ENCODE peak calls at places on chromosomes 1 and 21, in eight cellular contexts. Y is CD4-positive, CD25-positive, alpha-beta regulatory T cell; O is stomach; H is PC-9; C is left ventricle myocardium inferior; X is kidney epithelial cell; B is aorta; P is SJSA1. S is an unnamed sample.

GRCh38 chr1:44313265-44313918 is 41.7 kb downstream of the ERI3 start:
- DNase-seq in Y (no peak), O (no peak), H (no peak), C (no peak), X (no peak), B (no peak), P (no peak), S (no peak)

GRCh38 chr1:213376862-213377372 is 325.9 kb downstream of the RPS6KC1 start:
- DNase-seq in Y (no peak), O (no peak), H (no peak), C (no peak), X (peak), B (no peak), P (no peak), S (peak)

GRCh38 chr1:166865931-166866330 is 10.1 kb downstream of the TADA1 start:
- DNase-seq in Y (no peak), O (no peak), H (no peak), C (no peak), X (no peak), B (no peak), P (no peak), S (no peak)

GRCh38 chr1:239354211-239354610 is 32.2 kb upstream of the CHRM3 start:
- DNase-seq in Y (no peak), O (no peak), H (no peak), C (no peak), X (no peak), B (no peak), P (no peak), S (no peak)

GRCh38 chr1:60699304-60699703 is 383.1 kb upstream of the NFIA start:
- DNase-seq in Y (no peak), O (no peak), H (no peak), C (no peak), X (no peak), B (no peak), P (no peak), S (peak)

GRCh38 chr1:26220199-26220912 is 13.6 kb upstream of the CEP85 start:
- DNase-seq in Y (no peak), O (no peak), H (no peak), C (no peak), X (no peak), B (peak), P (no peak), S (no peak)

GRCh38 chr1:6467224-6467623 is 1.3 kb upstream of the TNFRSF25 start:
- DNase-seq in Y (no peak), O (no peak), H (no peak), C (no peak), X (no peak), B (no peak), P (no peak), S (no peak)

GRCh38 chr21:34614443-34614692 is 545 bp downstream of the RCAN1 start:
- DNase-seq in Y (no peak), O (no peak), H (no peak), C (no peak), X (no peak), B (peak), P (no peak), S (no peak)

GRCh38 chr1:10980841-10981727 is 31.4 kb upstream of the TARDBP start:
- DNase-seq in Y (no peak), O (no peak), H (no peak), C (peak), X (no peak), B (no peak), P (no peak), S (no peak)

GRCh38 chr1:63859480-63860275 is 85.9 kb downstream of the ROR1 start:
- DNase-seq in Y (no peak), O (no peak), H (no peak), C (no peak), X (no peak), B (no peak), P (no peak), S (no peak)

DNA sequence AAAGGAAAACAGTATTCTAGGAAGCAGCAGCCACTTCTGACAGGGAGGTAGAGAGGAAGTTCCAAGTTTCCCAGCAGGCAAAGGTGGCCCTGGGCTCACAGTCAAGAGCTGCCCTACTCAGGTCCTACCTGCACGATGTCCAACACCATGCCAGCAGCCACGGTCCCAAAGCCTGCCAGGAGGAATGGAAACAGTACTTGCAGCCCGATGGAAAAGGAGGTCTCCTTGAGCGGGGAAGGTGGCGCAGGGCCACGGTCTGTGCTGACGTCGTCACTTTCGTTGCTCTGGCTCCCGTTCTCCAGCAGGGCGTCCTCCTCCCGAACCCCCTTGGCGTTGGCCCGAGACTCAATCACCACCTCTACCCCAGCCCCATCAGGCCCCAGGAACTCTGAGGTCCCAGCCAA is 3.1 kb downstream of the SLC41A1 start:
- DNase-seq in Y (no peak), O (no peak), H (no peak), C (peak), X (no peak), B (no peak), P (no peak), S (no peak)
- H3K4me3 ChIP-seq in Y (peak), O (no peak), H (no peak), C (peak), X (no peak), B (peak), P (no peak), S (no peak)

DNA sequence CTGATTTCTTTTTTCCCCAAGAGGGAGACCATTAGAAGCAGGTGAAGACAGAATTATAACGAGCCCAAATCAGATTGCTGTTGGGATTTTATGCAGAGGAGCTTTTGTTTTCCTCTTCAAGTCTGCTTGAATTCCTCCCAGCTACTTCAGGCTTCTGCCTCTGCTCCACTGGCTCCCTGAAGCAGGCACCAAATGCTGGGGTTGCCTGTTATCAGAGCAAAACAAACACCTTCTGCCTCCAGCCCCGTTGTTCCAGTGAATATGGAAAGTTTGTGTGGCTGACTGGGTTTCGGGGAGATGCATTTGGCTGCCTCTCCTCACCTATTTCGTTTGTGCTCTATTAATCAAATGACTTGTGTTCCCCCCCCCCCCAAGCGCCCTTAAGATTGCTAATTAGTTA is 209.2 kb downstream of the URB2 start:
- DNase-seq in Y (no peak), O (no peak), H (no peak), C (no peak), X (no peak), B (no peak), P (no peak), S (no peak)
- H3K4me3 ChIP-seq in Y (no peak), O (no peak), H (no peak), C (no peak), X (no peak), B (no peak), P (no peak), S (no peak)

GRCh38 chr1:161706483-161707347 is at the start of gene FCRLA:
- DNase-seq in Y (no peak), O (no peak), H (no peak), C (no peak), X (peak), B (no peak), P (no peak), S (peak)

GRCh38 chr1:161706116-161706482 is 930 bp upstream of the FCRLA start:
- DNase-seq in Y (no peak), O (no peak), H (no peak), C (no peak), X (no peak), B (no peak), P (no peak), S (no peak)

GRCh38 chr1:161707503-161707902 is 474 bp downstream of the FCRLA start:
- DNase-seq in Y (no peak), O (no peak), H (no peak), C (no peak), X (no peak), B (no peak), P (no peak), S (no peak)

GRCh38 chr1:161702250-161702649 is 4.8 kb upstream of the FCRLA start:
- DNase-seq in Y (no peak), O (no peak), H (no peak), C (no peak), X (peak), B (no peak), P (no peak), S (no peak)

GRCh38 chr1:161705537-161705936 is 1.5 kb upstream of the FCRLA start:
- DNase-seq in Y (no peak), O (no peak), H (no peak), C (no peak), X (no peak), B (no peak), P (no peak), S (no peak)
- H3K4me3 ChIP-seq in Y (no peak), O (no peak), H (no peak), C (no peak), X (no peak), B (no peak), P (no peak), S (no peak)

DNA sequence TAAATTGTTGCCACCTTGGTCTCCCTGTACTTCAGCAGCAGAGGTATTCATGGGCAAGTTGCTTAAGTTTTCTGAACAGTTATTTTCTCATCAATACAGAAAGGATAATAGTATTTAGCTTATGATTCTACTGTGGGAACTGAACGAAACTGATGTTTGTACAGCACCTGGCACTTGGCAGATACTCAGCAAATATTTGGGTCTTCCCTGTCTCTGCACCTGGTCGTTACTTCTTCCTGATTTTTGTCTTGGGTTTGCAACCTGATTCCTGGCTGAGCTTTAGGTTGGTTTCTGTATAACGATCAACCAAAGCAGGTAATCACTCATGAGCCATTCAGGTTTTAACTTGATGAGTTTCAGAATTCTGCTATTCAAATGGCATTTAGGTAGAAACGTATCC is 490.6 kb downstream of the KIF26B start:
- DNase-seq in Y (no peak), O (no peak), H (no peak), C (no peak), X (no peak), B (no peak), P (no peak), S (no peak)
- H3K4me3 ChIP-seq in Y (no peak), O (no peak), H (no peak), C (no peak), X (no peak), B (no peak), P (no peak), S (no peak)

GRCh38 chr1:54697896-54698295 is 17.8 kb upstream of the TTC4 start:
- DNase-seq in Y (no peak), O (no peak), H (no peak), C (no peak), X (no peak), B (no peak), P (no peak), S (no peak)

GRCh38 chr1:54696262-54696661 is 19.4 kb upstream of the TTC4 start:
- DNase-seq in Y (no peak), O (no peak), H (no peak), C (no peak), X (no peak), B (no peak), P (no peak), S (no peak)

GRCh38 chr1:54695764-54696163 is 19.9 kb upstream of the TTC4 start:
- DNase-seq in Y (no peak), O (no peak), H (no peak), C (no peak), X (no peak), B (no peak), P (no peak), S (no peak)

GRCh38 chr1:54695221-54695620 is 20.4 kb upstream of the TTC4 start:
- DNase-seq in Y (no peak), O (no peak), H (no peak), C (no peak), X (no peak), B (no peak), P (no peak), S (no peak)

GRCh38 chr1:54694771-54695170 is 20.9 kb upstream of the TTC4 start:
- DNase-seq in Y (no peak), O (no peak), H (no peak), C (no peak), X (no peak), B (no peak), P (no peak), S (no peak)
- H3K4me3 ChIP-seq in Y (no peak), O (no peak), H (no peak), C (no peak), X (no peak), B (no peak), P (no peak), S (no peak)

GRCh38 chr1:165845569-165845968 is 18.2 kb downstream of the UCK2 start:
- DNase-seq in Y (no peak), O (no peak), H (no peak), C (no peak), X (no peak), B (no peak), P (no peak), S (no peak)

GRCh38 chr1:165844933-165845332 is 17.5 kb downstream of the UCK2 start:
- DNase-seq in Y (no peak), O (no peak), H (no peak), C (no peak), X (no peak), B (no peak), P (no peak), S (no peak)

GRCh38 chr1:165847486-165847885 is 20.1 kb downstream of the UCK2 start:
- DNase-seq in Y (no peak), O (no peak), H (no peak), C (no peak), X (no peak), B (no peak), P (no peak), S (no peak)

GRCh38 chr1:165844114-165844798 is 16.8 kb downstream of the UCK2 start:
- DNase-seq in Y (no peak), O (no peak), H (no peak), C (no peak), X (no peak), B (no peak), P (no peak), S (no peak)

DNA sequence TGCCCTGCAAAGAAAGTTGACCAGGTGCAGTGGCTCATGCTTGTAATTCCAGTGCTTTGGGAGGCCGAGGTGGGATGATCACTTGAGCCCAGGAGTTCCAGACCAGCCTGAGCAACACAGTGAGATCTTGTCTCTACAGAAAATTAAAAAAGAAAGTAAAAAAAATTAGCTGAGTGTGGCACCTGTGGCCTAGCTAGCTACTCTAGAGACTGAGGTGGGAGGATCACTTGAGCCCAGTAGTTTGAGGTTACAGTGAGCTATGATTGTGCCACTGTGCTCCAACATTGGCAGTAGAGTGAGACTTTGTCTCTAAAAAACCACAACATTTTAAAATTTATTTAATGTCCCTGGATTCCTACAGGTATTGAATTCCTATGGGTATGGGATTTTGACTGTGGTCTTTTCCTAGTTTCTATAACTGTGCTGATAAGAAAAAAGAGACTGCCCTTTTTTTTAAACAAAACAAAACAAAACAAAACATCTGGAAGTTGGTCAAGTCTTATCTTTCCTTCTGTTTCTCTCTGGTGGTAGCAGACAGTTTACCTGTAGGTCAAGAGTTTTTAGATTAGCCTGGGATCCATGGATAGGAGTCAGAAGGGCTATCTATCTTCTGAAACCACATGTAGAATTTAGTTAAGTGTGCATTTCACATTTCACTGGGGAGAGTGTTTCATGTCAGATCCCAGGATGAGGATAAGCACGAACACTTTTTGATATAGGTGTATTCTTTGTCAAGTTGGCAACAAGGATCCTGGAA is 18.8 kb downstream of the UCK2 start:
- DNase-seq in Y (no peak), O (no peak), H (no peak), C (no peak), X (no peak), B (no peak), P (no peak), S (no peak)
- H3K4me3 ChIP-seq in Y (no peak), O (no peak), H (no peak), C (no peak), X (no peak), B (no peak), P (no peak), S (no peak)

GRCh38 chr1:145955436-145955835 is 2.4 kb downstream of the LIX1L start:
- DNase-seq in Y (no peak), O (no peak), H (no peak), C (no peak), X (no peak), B (no peak), P (no peak), S (peak)
- H3K4me3 ChIP-seq in Y (peak), O (no peak), H (no peak), C (peak), X (no peak), B (peak), P (no peak), S (peak)

DNA sequence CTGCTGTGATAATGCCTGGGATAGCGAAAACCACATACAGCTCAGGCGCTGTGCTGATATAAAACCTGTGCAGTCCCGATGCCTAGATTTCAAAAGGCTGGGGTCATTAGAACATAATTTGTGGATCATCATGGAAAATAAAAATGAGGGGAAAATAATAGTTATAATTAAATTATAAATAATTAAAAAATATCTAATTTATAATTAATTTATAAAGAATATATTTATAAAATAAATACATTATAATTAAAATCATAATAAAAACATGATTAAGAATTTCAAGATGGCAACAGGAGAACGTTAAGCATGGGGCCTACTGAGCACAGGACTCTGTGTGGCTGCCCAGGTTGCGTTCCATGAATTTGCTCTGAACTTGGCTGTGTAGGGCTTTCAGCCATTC is 53.9 kb downstream of the C21orf91 start:
- DNase-seq in Y (no peak), O (no peak), H (no peak), C (no peak), X (no peak), B (no peak), P (no peak), S (no peak)
- H3K4me3 ChIP-seq in Y (no peak), O (no peak), H (no peak), C (no peak), X (no peak), B (no peak), P (no peak), S (no peak)

GRCh38 chr1:1298861-1299685 is 8.7 kb downstream of the ACAP3 start:
- DNase-seq in Y (no peak), O (no peak), H (no peak), C (no peak), X (no peak), B (no peak), P (no peak), S (no peak)
- H3K4me3 ChIP-seq in Y (no peak), O (no peak), H (no peak), C (no peak), X (no peak), B (no peak), P (no peak), S (no peak)